ENCODE peak calls at places on chromosomes 13 and 19, in nine cellular contexts. C is mucosa of gallbladder; Z is left cardiac atrium; E is GM04504; P is esophagus squamous epithelium; D is fibroblast of villous mesenchyme; F is retina; J is stimulated activated CD4-positive, alpha-beta T cell treated with anti-CD3 and anti-CD28 coated beads, Interleukin-4, amount 100 ng/mL, for 48 hours; G is GM23338. X is an unnamed sample.

GRCh38 chr19:49216076-49216475 is 58.5 kb downstream of the TRPM4 start:
- DNase-seq in P (no peak), E (peak), D (peak), Z (no peak), J (no peak), F (no peak), G (peak), C (no peak), X (peak)

GRCh38 chr13:51523082-51523518 is 61.2 kb upstream of the WDFY2 start:
- DNase-seq in C (no peak), G (no peak), J (no peak), D (peak), E (no peak), F (no peak), P (no peak), Z (peak), X (peak)

GRCh38 chr19:35757231-35757748 is 461 bp upstream of the HSPB6 start:
- DNase-seq in Z (peak), D (peak), J (peak), G (peak), F (no peak), P (no peak), E (peak), C (peak), X (peak)

GRCh38 chr13:74187564-74187963 is 53.4 kb upstream of the KLF12 start:
- DNase-seq in E (no peak), Z (no peak), J (no peak), D (no peak), C (no peak), P (no peak), G (no peak), F (no peak), X (no peak)

GRCh38 chr19:35262101-35262761 is 6.5 kb upstream of the USF2 start:
- DNase-seq in F (no peak), E (no peak), P (no peak), C (no peak), D (no peak), J (no peak), G (no peak), Z (no peak), X (no peak)

GRCh38 chr13:50230365-50230978 is 215.2 kb downstream of the KCNRG start:
- DNase-seq in P (no peak), E (peak), J (no peak), F (no peak), Z (no peak), G (no peak), D (peak), C (no peak), X (peak)

GRCh38 chr19:799076-799881 is 2.0 kb downstream of the PTBP1 start:
- DNase-seq in F (peak), E (no peak), Z (peak), G (peak), J (no peak), D (peak), C (no peak), P (no peak), X (peak)

GRCh38 chr13:99605417-99606321 is 104.4 kb downstream of the TM9SF2 start:
- DNase-seq in P (no peak), G (peak), J (peak), C (peak), E (no peak), Z (peak), F (no peak), D (no peak), X (no peak)

GRCh38 chr13:33186851-33187250 is 98.7 kb downstream of the STARD13 start:
- DNase-seq in Z (no peak), E (no peak), D (peak), P (no peak), G (peak), J (no peak), C (no peak), F (no peak), X (peak)

GRCh38 chr19:48588670-48589399 is 17.7 kb upstream of the SPACA4 start:
- DNase-seq in J (peak), F (peak), Z (peak), D (peak), P (no peak), G (peak), E (no peak), C (peak), X (peak)

GRCh38 chr19:36377541-36378178 is 1.3 kb downstream of the ZFP14 start:
- DNase-seq in E (no peak), J (no peak), Z (no peak), F (no peak), D (no peak), P (no peak), G (no peak), C (no peak), X (no peak)

GRCh38 chr13:106596287-106596937 is 28.5 kb upstream of the ARGLU1 start:
- DNase-seq in P (no peak), J (no peak), G (no peak), F (no peak), D (no peak), E (no peak), C (no peak), Z (no peak), X (no peak)

GRCh38 chr13:24625324-24625723 is 54.9 kb upstream of the ATP12A start:
- DNase-seq in E (no peak), C (no peak), F (no peak), P (no peak), Z (no peak), J (no peak), D (peak), G (no peak), X (no peak)

GRCh38 chr19:8005534-8006256 is at the start of gene ELAVL1:
- DNase-seq in D (peak), J (peak), G (peak), F (peak), E (peak), Z (peak), C (peak), P (peak), X (peak)

GRCh38 chr13:22210134-22210930 is 539.5 kb downstream of the FGF9 start:
- DNase-seq in F (no peak), E (no peak), C (no peak), P (no peak), J (no peak), G (peak), Z (no peak), D (no peak), X (no peak)

GRCh38 chr13:72970956-72971355 is 87.8 kb upstream of the KLF5 start:
- DNase-seq in Z (no peak), G (no peak), F (no peak), P (no peak), C (no peak), E (no peak), J (no peak), D (no peak), X (no peak)

GRCh38 chr13:36192166-36192565 is 22.2 kb downstream of the SOHLH2 start:
- DNase-seq in E (no peak), G (peak), J (no peak), D (no peak), Z (no peak), P (no peak), F (no peak), C (no peak), X (peak)

X was measured in fibroblast of pulmonary artery.